ENCODE peak calls at places on chromosomes 7 and 10, in six cellular contexts. H is left colon; D is OCI-M1; P is NB4; I is effector memory CD8-positive, alpha-beta T cell; Y is GM04503. U is an unnamed sample.

GRCh38 chr7:47227762-47228177 is 354.1 kb downstream of the TNS3 start:
- DNase-seq in P (peak; percentile 100), D (peak; percentile 70), Y (peak; percentile 67), H (peak; percentile 30), I (no peak), U (no peak)

GRCh38 chr10:4807803-4808507 is 18.1 kb upstream of the AKR1E2 start:
- DNase-seq in H (no peak), Y (peak; percentile 65), I (no peak), P (no peak), D (no peak), U (no peak)

GRCh38 chr7:78020131-78020873 is 221.7 kb downstream of the PHTF2 start:
- DNase-seq in I (peak; percentile 27), H (peak; percentile 53), P (peak; percentile 82), D (peak; percentile 97), Y (peak; percentile 62), U (peak; percentile 65)

GRCh38 chr10:72638586-72639440 is 12.9 kb upstream of the MICU1 start:
- DNase-seq in Y (no peak), I (no peak), H (no peak), P (no peak), D (no peak), U (no peak)

GRCh38 chr7:122337011-122337410 is 32.5 kb upstream of the FEZF1 start:
- DNase-seq in H (no peak), D (no peak), P (no peak), Y (no peak), I (no peak), U (no peak)

GRCh38 chr10:117860823-117861222 is 185.9 kb downstream of the RAB11FIP2 start:
- DNase-seq in I (no peak), H (no peak), Y (no peak), D (peak; percentile 57), P (peak; percentile 42), U (peak; percentile 17)

GRCh38 chr10:59016043-59016442 is 160.4 kb upstream of the PHYHIPL start:
- DNase-seq in D (no peak), I (no peak), P (no peak), Y (no peak), H (no peak), U (no peak)

GRCh38 chr7:158702196-158702595 is 2.4 kb downstream of the NCAPG2 start:
- DNase-seq in P (no peak), H (no peak), D (no peak), I (no peak), Y (no peak), U (no peak)

GRCh38 chr7:57876-58275 is 134.5 kb upstream of the FAM20C start:
- DNase-seq in I (no peak), P (no peak), D (no peak), Y (no peak), H (no peak), U (no peak)

GRCh38 chr10:97762816-97763215 is 9.0 kb downstream of the SFRP5 start:
- DNase-seq in H (no peak), D (no peak), P (no peak), I (no peak), Y (no peak), U (peak; percentile 69)

GRCh38 chr7:98470131-98470985 is 69.5 kb upstream of the BAIAP2L1 start:
- DNase-seq in D (no peak), I (no peak), P (no peak), Y (no peak), H (peak; percentile 75), U (peak; percentile 80)

GRCh38 chr7:51827641-51828040 is 511.0 kb upstream of the COBL start:
- DNase-seq in Y (no peak), P (no peak), H (no peak), I (no peak), D (no peak), U (no peak)